ENCODE peak calls at places on chromosome 4, in five cellular contexts. W is astrocyte, U is GM20000, E is IMR-90, M is nephron progenitor cell. B is an unnamed sample.

GRCh38 chr4:74627093-74627492 is 167.2 kb downstream of the BTC start:
- DNase-seq in W (no peak), U (no peak), E (no peak), M (no peak), B (no peak)

GRCh38 chr4:106238819-106239420 is 77.1 kb downstream of the TBCK start:
- DNase-seq in W (peak; percentile 14), U (peak; percentile 16), E (peak; percentile 34), M (peak; percentile 24), B (no peak)

GRCh38 chr4:159515314-159516025 is 412.6 kb downstream of the RAPGEF2 start:
- DNase-seq in W (no peak), U (no peak), E (no peak), M (no peak), B (no peak)

GRCh38 chr4:102405706-102406510 is 60.6 kb upstream of the SLC39A8 start:
- DNase-seq in W (no peak), U (no peak), E (no peak), M (no peak), B (no peak)

GRCh38 chr4:154687840-154688239 is 56.0 kb upstream of the LRAT start:
- DNase-seq in W (no peak), U (no peak), E (no peak), M (no peak), B (no peak)

GRCh38 chr4:7978489-7978888 is 38.8 kb upstream of the AFAP1 start:
- DNase-seq in W (peak; percentile 50), U (no peak), E (no peak), M (no peak), B (no peak)

GRCh38 chr4:102586002-102586643 is 85.0 kb downstream of the NFKB1 start:
- DNase-seq in W (no peak), U (peak; percentile 26), E (no peak), M (no peak), B (no peak)

GRCh38 chr4:109931318-109931717 is 18.6 kb downstream of the EGF start:
- DNase-seq in W (no peak), U (no peak), E (no peak), M (no peak), B (no peak)

GRCh38 chr4:53234669-53235068 is 131.2 kb downstream of the SCFD2 start:
- DNase-seq in W (no peak), U (no peak), E (no peak), M (no peak), B (no peak)

GRCh38 chr4:41797260-41797659 is 48.7 kb upstream of the PHOX2B start:
- DNase-seq in W (no peak), U (no peak), E (no peak), M (no peak), B (no peak)
- TF ChIP-seq CTCF in W (no peak), U (no peak), E (no peak), M (no peak), B (no peak)

GRCh38 chr4:37891221-37892159 is 606 bp downstream of the TBC1D1 start:
- DNase-seq in W (no peak), U (peak; percentile 80), E (peak; percentile 4), M (no peak), B (peak; percentile 80)
- TF ChIP-seq CTCF in W (no peak), U (no peak), E (no peak), M (no peak), B (peak; percentile 21)

GRCh38 chr4:16505726-16506125 is 279.5 kb upstream of the TAPT1 start:
- DNase-seq in W (no peak), U (no peak), E (peak; percentile 23), M (peak; percentile 13), B (no peak)
- TF ChIP-seq CTCF in W (peak; percentile 22), U (no peak), E (peak; percentile 39), M (peak; percentile 36), B (no peak)

GRCh38 chr4:176538217-176538925 is 218.6 kb downstream of the SPCS3 start:
- DNase-seq in W (peak; percentile 93), U (no peak), E (peak; percentile 96), M (no peak), B (no peak)

GRCh38 chr4:176539091-176539784 is 219.5 kb downstream of the SPCS3 start:
- DNase-seq in W (no peak), U (no peak), E (peak; percentile 30), M (no peak), B (no peak)

GRCh38 chr4:176529574-176529973 is 209.8 kb downstream of the SPCS3 start:
- DNase-seq in W (no peak), U (no peak), E (no peak), M (no peak), B (no peak)

GRCh38 chr4:176539785-176540175 is 220.0 kb downstream of the SPCS3 start:
- DNase-seq in W (peak; percentile 36), U (no peak), E (peak; percentile 34), M (no peak), B (no peak)

DNA sequence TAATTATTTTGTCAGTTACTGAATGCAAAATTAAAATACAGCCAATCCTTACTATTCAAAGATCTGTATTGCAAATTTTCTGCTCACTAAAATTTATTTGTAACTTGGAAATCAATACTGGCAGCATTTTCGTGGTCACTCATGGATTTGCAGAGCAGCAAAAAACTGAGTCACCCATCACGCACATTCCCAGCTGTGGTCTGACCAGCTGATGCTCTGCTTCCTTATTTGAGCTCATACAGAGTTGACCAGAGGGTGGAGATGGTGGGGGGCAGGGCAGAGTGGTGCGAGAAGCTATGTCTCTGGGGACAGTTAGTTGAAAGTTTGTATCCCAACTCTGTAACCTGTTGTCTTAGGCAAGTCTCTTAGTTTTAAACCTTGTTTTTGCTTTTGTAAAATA is 214.8 kb downstream of the SPCS3 start:
- DNase-seq in W (peak; percentile 90), U (no peak), E (peak; percentile 95), M (no peak), B (no peak)
- TF ChIP-seq CTCF in W (no peak), U (no peak), E (no peak), M (no peak), B (no peak)

GRCh38 chr4:84502333-84502954 is 3.4 kb upstream of the NKX6-1 start:
- DNase-seq in W (no peak), U (no peak), E (no peak), M (no peak), B (peak; percentile 5)

GRCh38 chr4:84502955-84503373 is 3.9 kb upstream of the NKX6-1 start:
- DNase-seq in W (no peak), U (peak; percentile 6), E (no peak), M (no peak), B (peak; percentile 6)

GRCh38 chr4:84501721-84502267 is 2.7 kb upstream of the NKX6-1 start:
- DNase-seq in W (no peak), U (no peak), E (no peak), M (peak; percentile 28), B (peak; percentile 3)

GRCh38 chr4:84500386-84501196 is 1.5 kb upstream of the NKX6-1 start:
- DNase-seq in W (no peak), U (no peak), E (no peak), M (no peak), B (no peak)

DNA sequence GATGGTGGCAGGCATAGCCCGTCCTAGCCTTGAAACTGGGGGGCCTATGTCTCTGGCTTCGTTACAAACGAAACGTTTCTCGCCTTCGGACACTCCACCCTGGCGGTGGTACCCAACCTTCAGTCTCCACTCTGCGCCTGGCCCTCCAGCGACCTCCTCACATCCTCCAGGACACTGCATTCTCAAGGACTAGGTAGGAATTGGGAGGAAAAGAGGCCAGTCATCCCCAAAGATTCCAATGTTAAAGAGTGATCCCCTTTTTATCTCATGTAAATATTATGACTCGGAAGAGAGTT is 2.1 kb upstream of the NKX6-1 start:
- DNase-seq in W (no peak), U (no peak), E (no peak), M (no peak), B (no peak)
- TF ChIP-seq CTCF in W (no peak), U (no peak), E (no peak), M (no peak), B (no peak)

DNA sequence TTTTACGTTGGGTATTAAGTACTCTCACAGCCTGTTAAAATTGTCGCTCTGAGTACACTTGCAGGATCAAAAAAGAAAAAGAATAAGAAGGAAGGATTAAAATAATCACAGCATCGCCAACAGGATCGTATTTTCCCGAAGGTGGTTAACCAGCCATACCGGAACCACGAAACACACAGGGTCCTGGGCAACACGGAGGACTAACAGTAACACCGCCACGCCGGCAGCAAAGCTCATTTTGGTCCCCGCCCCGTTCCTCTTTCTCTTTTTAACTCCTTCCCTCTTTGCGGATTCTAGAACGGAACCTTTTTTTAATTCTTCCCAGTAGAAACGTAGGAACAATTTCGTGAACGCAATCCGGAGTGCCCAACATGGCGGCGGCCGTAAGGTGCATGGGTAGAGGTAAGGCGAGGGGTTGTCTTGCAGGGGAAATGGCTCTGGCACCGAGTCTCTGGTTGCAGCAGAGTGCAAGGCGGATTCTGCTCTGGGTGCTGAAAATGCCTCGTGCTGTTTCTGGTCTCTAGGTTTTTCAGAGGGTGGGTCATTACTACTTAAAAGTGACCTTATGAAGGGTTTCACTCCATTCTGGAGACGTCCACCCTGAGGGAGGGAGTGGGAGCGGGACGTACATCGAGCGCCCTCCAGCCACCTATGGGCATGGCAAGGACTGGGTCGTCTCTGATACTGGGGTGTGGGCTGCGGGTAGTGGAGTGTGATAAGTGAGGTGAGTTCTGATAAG is at the start of gene MRPL1:
- DNase-seq in W (peak; percentile 92), U (peak; percentile 75), E (peak; percentile 96), M (peak; percentile 76), B (peak; percentile 75)
- TF ChIP-seq CTCF in W (no peak), U (peak; percentile 4), E (no peak), M (no peak), B (peak; percentile 9)

GRCh38 chr4:138049350-138049749 is 192.8 kb downstream of the SLC7A11 start:
- DNase-seq in W (peak; percentile 48), U (no peak), E (no peak), M (no peak), B (no peak)
- TF ChIP-seq CTCF in W (no peak), U (no peak), E (no peak), M (no peak), B (no peak)

GRCh38 chr4:70927502-70928139 is 25.5 kb downstream of the MOB1B start:
- DNase-seq in W (no peak), U (no peak), E (no peak), M (no peak), B (peak; percentile 34)
- TF ChIP-seq CTCF in W (no peak), U (no peak), E (no peak), M (no peak), B (peak; percentile 13)

GRCh38 chr4:86980230-86980629 is 45.4 kb downstream of the AFF1 start:
- DNase-seq in W (no peak), U (no peak), E (no peak), M (no peak), B (no peak)
- TF ChIP-seq CTCF in W (no peak), U (no peak), E (no peak), M (no peak), B (no peak)

DNA sequence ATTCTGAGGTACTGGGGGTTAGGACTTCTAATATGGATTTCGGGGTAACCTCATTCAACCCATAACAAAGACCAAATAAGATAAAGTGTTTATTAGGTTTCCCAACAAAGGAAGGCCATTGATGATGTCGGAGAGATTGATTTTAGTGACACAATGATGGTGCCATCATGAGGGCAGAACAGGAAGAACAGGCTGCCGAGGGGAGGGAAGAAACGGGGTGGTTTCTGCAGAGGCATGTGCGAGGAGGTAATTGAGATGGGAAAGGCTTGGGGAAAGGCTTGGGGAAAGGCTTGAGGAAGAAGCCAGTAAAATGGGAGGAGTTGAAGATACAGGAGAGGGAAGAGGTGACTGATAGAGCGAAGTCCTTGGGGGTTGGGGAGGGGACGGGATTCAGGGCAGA is 6.2 kb downstream of the HPSE start:
- DNase-seq in W (no peak), U (no peak), E (no peak), M (no peak), B (no peak)
- TF ChIP-seq CTCF in W (no peak), U (no peak), E (peak; percentile 3), M (no peak), B (no peak)

B was measured in GM13977.